ENCODE peak calls at places on chromosomes 16 and 17, in five cellular contexts. J, D, Z, X and O are unnamed samples.

GRCh38 chr17:74922694-74923537 is at the start of gene USH1G:
- DNase-seq in J (no peak), D (no peak), Z (no peak), X (no peak), O (no peak)

GRCh38 chr16:82713778-82714177 is 87.0 kb downstream of the CDH13 start:
- DNase-seq in J (no peak), D (no peak), Z (no peak), X (no peak), O (no peak)

GRCh38 chr17:9670596-9670995 is 25.3 kb downstream of the USP43 start:
- DNase-seq in J (no peak), D (no peak), Z (no peak), X (no peak), O (no peak)

GRCh38 chr16:17367034-17367433 is 103.7 kb downstream of the XYLT1 start:
- DNase-seq in J (no peak), D (peak), Z (no peak), X (no peak), O (no peak)

GRCh38 chr16:29784901-29785500 is 5.5 kb upstream of the KIF22 start:
- DNase-seq in J (no peak), D (peak), Z (peak), X (no peak), O (peak)

GRCh38 chr16:79316004-79316458 is 284.5 kb downstream of the MAF start:
- DNase-seq in J (no peak), D (peak), Z (no peak), X (no peak), O (no peak)

GRCh38 chr17:48610282-48611211 is at the start of gene HOXB7:
- DNase-seq in J (no peak), D (peak), Z (peak), X (no peak), O (peak)

GRCh38 chr17:68296217-68297140 is 5.2 kb downstream of the ARSG start:
- DNase-seq in J (no peak), D (no peak), Z (no peak), X (no peak), O (peak)

GRCh38 chr17:4969551-4970231 is 2.1 kb upstream of the SPAG7 start:
- DNase-seq in J (no peak), D (no peak), Z (no peak), X (no peak), O (no peak)

GRCh38 chr16:80976946-80977345 is 29.7 kb downstream of the CMC2 start:
- DNase-seq in J (no peak), D (no peak), Z (no peak), X (no peak), O (no peak)

GRCh38 chr16:76787394-76787793 is 403.6 kb upstream of the MON1B start:
- DNase-seq in J (no peak), D (no peak), Z (no peak), X (no peak), O (no peak)

GRCh38 chr17:81037783-81038733 is 3.1 kb downstream of the BAIAP2 start:
- DNase-seq in J (no peak), D (no peak), Z (no peak), X (no peak), O (no peak)

GRCh38 chr17:43660262-43660661 is 1.5 kb downstream of the MEOX1 start:
- DNase-seq in J (no peak), D (no peak), Z (no peak), X (no peak), O (no peak)

GRCh38 chr16:81517630-81518438 is 73.2 kb downstream of the CMIP start:
- DNase-seq in J (no peak), D (no peak), Z (no peak), X (no peak), O (no peak)

GRCh38 chr16:58249780-58250478 is 44.9 kb downstream of the PRSS54 start:
- DNase-seq in J (peak), D (peak), Z (peak), X (no peak), O (peak)

GRCh38 chr17:63497708-63498483 is 21.0 kb downstream of the ACE start:
- DNase-seq in J (no peak), D (no peak), Z (no peak), X (no peak), O (no peak)

GRCh38 chr16:9159839-9160550 is 68.6 kb downstream of the HAPSTR1 start:
- DNase-seq in J (peak), D (peak), Z (peak), X (no peak), O (no peak)

GRCh38 chr16:72542103-72542502 is 370.1 kb upstream of the PMFBP1 start:
- DNase-seq in J (no peak), D (no peak), Z (no peak), X (no peak), O (no peak)

GRCh38 chr17:29514792-29515191 is 52.0 kb downstream of the ABHD15 start:
- DNase-seq in J (no peak), D (no peak), Z (no peak), X (no peak), O (no peak)

GRCh38 chr17:48819466-48819865 is 2.4 kb upstream of the TTLL6 start:
- DNase-seq in J (no peak), D (no peak), Z (no peak), X (no peak), O (no peak)

GRCh38 chr17:60139438-60140285 is 10.1 kb upstream of the CA4 start:
- DNase-seq in J (no peak), D (peak), Z (peak), X (no peak), O (peak)

GRCh38 chr17:66952031-66952524 is 12.4 kb upstream of the CACNG4 start:
- DNase-seq in J (peak), D (no peak), Z (no peak), X (no peak), O (no peak)